ENCODE peak calls at places on chromosome 10, in five cellular contexts. O is activated naive CD4-positive, alpha-beta T cell treated with anti-CD3 and anti-CD28 coated beads, Interleukin-2, amount 10 ng/mL, durations not matched to agents 7 days and 5 days; Q is T follicular helper cell; I is stimulated activated CD8-positive, alpha-beta memory T cell treated with anti-CD3 and anti-CD28 coated beads, Interleukin-7, amount 100 ng/mL, for 24 hours; F is adrenal gland. R is an unnamed sample.
A peak's percentile ranks its signal among the peaks of the same experiment; 100 is the strongest.

GRCh38 chr10:50469778-50470193 is 154.0 kb downstream of the SGMS1 start:
- DNase-seq in O (no peak), Q (no peak), I (no peak), F (no peak), R (no peak)

GRCh38 chr10:14405076-14406065 is 74.6 kb upstream of the FRMD4A start:
- DNase-seq in O (no peak), Q (no peak), I (no peak), F (no peak), R (no peak)

GRCh38 chr10:29873941-29874340 is 185.4 kb downstream of the JCAD start:
- DNase-seq in O (no peak), Q (no peak), I (no peak), F (no peak), R (no peak)

GRCh38 chr10:95312986-95313495 is 22.2 kb upstream of the PDLIM1 start:
- DNase-seq in O (no peak), Q (no peak), I (no peak), F (no peak), R (no peak)

GRCh38 chr10:43817368-43817767 is 168.7 kb upstream of the ZNF32 start:
- DNase-seq in O (no peak), Q (no peak), I (no peak), F (no peak), R (no peak)

GRCh38 chr10:92074126-92074887 is 150.7 kb downstream of the BTAF1 start:
- DNase-seq in O (no peak), Q (no peak), I (no peak), F (no peak), R (no peak)

GRCh38 chr10:12803781-12804180 is 197.7 kb downstream of the CCDC3 start:
- DNase-seq in O (no peak), Q (no peak), I (no peak), F (no peak), R (no peak)

GRCh38 chr10:75508239-75508813 is 76.9 kb downstream of the LRMDA start:
- DNase-seq in O (no peak), Q (no peak), I (no peak), F (no peak), R (no peak)

GRCh38 chr10:99347672-99348071 is 18.5 kb downstream of the CNNM1 start:
- DNase-seq in O (no peak), Q (no peak), I (no peak), F (no peak), R (no peak)

GRCh38 chr10:124722812-124723783 is 21.1 kb downstream of the FAM53B start:
- DNase-seq in O (peak; percentile 55), Q (no peak), I (peak; percentile 29), F (peak; percentile 58), R (no peak)

GRCh38 chr10:112988839-112989406 is 38.9 kb downstream of the TCF7L2 start:
- DNase-seq in O (no peak), Q (no peak), I (no peak), F (peak; percentile 41), R (no peak)

GRCh38 chr10:20144268-20144667 is 328.0 kb downstream of the PLXDC2 start:
- DNase-seq in O (no peak), Q (no peak), I (no peak), F (no peak), R (no peak)

GRCh38 chr10:9149134-9149533 is 1094.6 kb downstream of the GATA3 start:
- DNase-seq in O (no peak), Q (no peak), I (no peak), F (no peak), R (no peak)

GRCh38 chr10:85612833-85613232 is 753.8 kb downstream of the GRID1 start:
- DNase-seq in O (peak; percentile 44), Q (no peak), I (no peak), F (no peak), R (no peak)

GRCh38 chr10:58107506-58107905 is 160.2 kb downstream of the IPMK start:
- DNase-seq in O (no peak), Q (no peak), I (no peak), F (no peak), R (no peak)

GRCh38 chr10:118798186-118798811 is 43.5 kb upstream of the CACUL1 start:
- DNase-seq in O (no peak), Q (no peak), I (no peak), F (no peak), R (no peak)

GRCh38 chr10:47381427-47382379 is 2.4 kb downstream of the ZNF488 start:
- DNase-seq in O (no peak), Q (no peak), I (no peak), F (no peak), R (peak; percentile 39)

GRCh38 chr10:21406595-21407218 is 118.8 kb downstream of the SKIDA1 start:
- DNase-seq in O (no peak), Q (no peak), I (no peak), F (no peak), R (no peak)

GRCh38 chr10:101736666-101737065 is 39.2 kb downstream of the FGF8 start:
- DNase-seq in O (no peak), Q (no peak), I (no peak), F (no peak), R (no peak)

GRCh38 chr10:49539320-49539885 is 482 bp upstream of the ERCC6 start:
- DNase-seq in O (peak; percentile 56), Q (no peak), I (no peak), F (peak; percentile 19), R (no peak)

GRCh38 chr10:67772894-67773511 is 65.0 kb downstream of the DNAJC12 start:
- DNase-seq in O (no peak), Q (no peak), I (no peak), F (no peak), R (no peak)

GRCh38 chr10:79258894-79259293 is 88.4 kb upstream of the PPIF start:
- DNase-seq in O (no peak), Q (no peak), I (no peak), F (no peak), R (no peak)

GRCh38 chr10:75593690-75594556 is 162.5 kb downstream of the LRMDA start:
- DNase-seq in O (no peak), Q (no peak), I (no peak), F (no peak), R (no peak)

GRCh38 chr10:12960431-12960898 is 41.0 kb downstream of the CCDC3 start:
- DNase-seq in O (no peak), Q (no peak), I (no peak), F (peak; percentile 29), R (no peak)

GRCh38 chr10:554182-554848 is 135.2 kb downstream of the DIP2C start:
- DNase-seq in O (no peak), Q (no peak), I (no peak), F (no peak), R (no peak)

GRCh38 chr10:22712246-22712958 is 2.0 kb downstream of the PIP4K2A start:
- DNase-seq in O (no peak), Q (no peak), I (no peak), F (no peak), R (no peak)

GRCh38 chr10:112232670-112233069 is 49.1 kb upstream of the GPAM start:
- DNase-seq in O (no peak), Q (no peak), I (no peak), F (no peak), R (no peak)

GRCh38 chr10:944034-944831 is 12.7 kb upstream of the LARP4B start:
- DNase-seq in O (peak; percentile 61), Q (no peak), I (no peak), F (peak; percentile 65), R (no peak)

GRCh38 chr10:84341538-84341856 is 13.1 kb downstream of the CCSER2 start:
- DNase-seq in O (peak; percentile 24), Q (no peak), I (no peak), F (no peak), R (no peak)

GRCh38 chr10:42987121-42987541 is 89.7 kb upstream of the RET start:
- DNase-seq in O (no peak), Q (no peak), I (no peak), F (no peak), R (no peak)

GRCh38 chr10:23695825-23696420 is 257.0 kb downstream of the OTUD1 start:
- DNase-seq in O (no peak), Q (no peak), I (no peak), F (no peak), R (peak; percentile 51)

GRCh38 chr10:70357447-70358035 is 24.9 kb downstream of the LRRC20 start:
- DNase-seq in O (no peak), Q (no peak), I (no peak), F (no peak), R (no peak)

GRCh38 chr10:43644252-43644651 is 4.4 kb downstream of the ZNF32 start:
- DNase-seq in O (no peak), Q (no peak), I (no peak), F (no peak), R (no peak)

GRCh38 chr10:114547466-114547865 is 110.6 kb downstream of the ABLIM1 start:
- DNase-seq in O (peak; percentile 42), Q (no peak), I (no peak), F (no peak), R (no peak)

GRCh38 chr10:13839430-13839986 is 252.7 kb downstream of the PRPF18 start:
- DNase-seq in O (no peak), Q (no peak), I (no peak), F (no peak), R (no peak)

GRCh38 chr10:96641896-96642295 is 55.1 kb upstream of the TM9SF3 start:
- DNase-seq in O (no peak), Q (no peak), I (no peak), F (peak; percentile 58), R (no peak)

GRCh38 chr10:69051303-69051702 is 36.6 kb upstream of the SRGN start:
- DNase-seq in O (peak; percentile 54), Q (no peak), I (no peak), F (peak; percentile 46), R (no peak)

GRCh38 chr10:63699785-63700184 is 178.6 kb downstream of the REEP3 start:
- DNase-seq in O (no peak), Q (no peak), I (no peak), F (peak; percentile 75), R (no peak)

GRCh38 chr10:22649390-22649841 is 65.0 kb downstream of the PIP4K2A start:
- DNase-seq in O (peak; percentile 36), Q (no peak), I (no peak), F (no peak), R (no peak)

GRCh38 chr10:4127518-4128315 is 342.7 kb upstream of the KLF6 start:
- DNase-seq in O (peak; percentile 38), Q (no peak), I (no peak), F (peak; percentile 28), R (no peak)

R was measured in H1.